ENCODE peak calls at places on chromosomes 12 and 14, in five cellular contexts. Q is GM23338; H is PC-9; I is CD4-positive, alpha-beta memory T cell; D is GM12865. M is an unnamed sample.
A peak's percentile ranks its signal among the peaks of the same experiment; 100 is the strongest.

GRCh38 chr12:8950702-8951478 is 1.4 kb upstream of the M6PR start:
- DNase-seq in Q (no peak), I (no peak), H (no peak), D (peak; percentile 9), M (no peak)

GRCh38 chr12:108205864-108206263 is 76.8 kb downstream of the WSCD2 start:
- DNase-seq in Q (no peak), D (no peak), H (no peak), I (no peak), M (no peak)

GRCh38 chr14:73833024-73833423 is 18.6 kb upstream of the PTGR2 start:
- DNase-seq in H (no peak), Q (no peak), D (no peak), I (no peak), M (no peak)

GRCh38 chr14:70744631-70745030 is 64.7 kb downstream of the MAP3K9 start:
- DNase-seq in D (no peak), I (no peak), Q (no peak), H (no peak), M (no peak)

GRCh38 chr14:102250636-102251035 is 54.3 kb downstream of the MOK start:
- DNase-seq in I (no peak), Q (no peak), D (no peak), H (no peak), M (no peak)

GRCh38 chr14:32576088-32576795 is 247.1 kb downstream of the AKAP6 start:
- DNase-seq in Q (peak; percentile 68), D (peak; percentile 65), H (peak; percentile 15), I (no peak), M (peak; percentile 39)

GRCh38 chr12:4044736-4045432 is 171.7 kb upstream of the PARP11 start:
- DNase-seq in I (no peak), H (no peak), Q (no peak), D (no peak), M (no peak)

GRCh38 chr14:100471451-100472093 is 115.6 kb downstream of the BEGAIN start:
- DNase-seq in D (no peak), Q (no peak), H (peak; percentile 49), I (no peak), M (no peak)

GRCh38 chr14:47278233-47278842 is 397.1 kb downstream of the MDGA2 start:
- DNase-seq in H (peak; percentile 9), D (peak; percentile 9), Q (peak; percentile 80), I (no peak), M (peak; percentile 43)

GRCh38 chr12:39354955-39355354 is 88.0 kb downstream of the KIF21A start:
- DNase-seq in H (no peak), Q (no peak), I (no peak), D (no peak), M (no peak)

GRCh38 chr12:78439666-78440065 is 424.9 kb upstream of the SYT1 start:
- DNase-seq in I (no peak), D (no peak), Q (no peak), H (no peak), M (no peak)

GRCh38 chr12:111758120-111758561 is 8.6 kb upstream of the ALDH2 start:
- DNase-seq in H (peak; percentile 46), Q (peak; percentile 57), I (no peak), D (no peak), M (peak; percentile 79)

GRCh38 chr12:80472241-80472640 is 28.2 kb downstream of the PTPRQ start:
- DNase-seq in Q (no peak), H (no peak), I (no peak), D (no peak), M (no peak)

GRCh38 chr14:77265187-77265515 is 5.9 kb downstream of the NGB start:
- DNase-seq in H (no peak), Q (no peak), D (no peak), I (no peak), M (no peak)

GRCh38 chr12:106416273-106416672 is 58.7 kb downstream of the POLR3B start:
- DNase-seq in D (no peak), I (no peak), H (no peak), Q (peak; percentile 28), M (no peak)

GRCh38 chr12:130026608-130027176 is 122.9 kb upstream of the TMEM132D start:
- DNase-seq in H (peak; percentile 28), Q (peak; percentile 66), I (no peak), D (peak; percentile 39), M (peak; percentile 35)

GRCh38 chr14:54785111-54785777 is 117.4 kb downstream of the GCH1 start:
- DNase-seq in D (no peak), H (no peak), I (no peak), Q (no peak), M (no peak)

GRCh38 chr14:103528512-103529382 is at the start of gene TRMT61A:
- DNase-seq in D (peak; percentile 87), Q (peak; percentile 90), I (peak; percentile 74), H (peak; percentile 89), M (peak; percentile 92)

GRCh38 chr14:73942180-73942579 is 7.7 kb downstream of the FAM161B start:
- DNase-seq in I (no peak), D (no peak), H (no peak), Q (no peak), M (no peak)

GRCh38 chr14:94380225-94381148 is 7.9 kb downstream of the SERPINA1 start:
- DNase-seq in I (no peak), D (no peak), H (no peak), Q (no peak), M (no peak)

GRCh38 chr14:52729585-52729924 is 411 bp upstream of the STYX start:
- DNase-seq in H (no peak), Q (no peak), D (no peak), I (no peak), M (no peak)

GRCh38 chr12:675562-675961 is 12.3 kb upstream of the NINJ2 start:
- DNase-seq in D (no peak), I (no peak), H (no peak), Q (no peak), M (no peak)

GRCh38 chr14:70045715-70046535 is 142.8 kb downstream of the SLC8A3 start:
- DNase-seq in H (peak; percentile 54), Q (peak; percentile 88), D (peak; percentile 60), I (no peak), M (peak; percentile 86)

GRCh38 chr12:3187846-3188755 is 110.9 kb downstream of the TSPAN9 start:
- DNase-seq in H (peak; percentile 23), I (no peak), Q (no peak), D (no peak), M (peak; percentile 36)

GRCh38 chr14:79279645-79280399 is 931.5 kb downstream of the DIO2 start:
- DNase-seq in H (no peak), D (no peak), I (no peak), Q (peak; percentile 27), M (peak; percentile 25)

GRCh38 chr12:122004633-122005071 is 17.0 kb upstream of the BCL7A start:
- DNase-seq in Q (no peak), H (no peak), I (no peak), D (no peak), M (no peak)

GRCh38 chr12:51683763-51684357 is 92.8 kb downstream of the SCN8A start:
- DNase-seq in I (no peak), Q (no peak), D (no peak), H (no peak), M (peak; percentile 38)

GRCh38 chr12:78797201-78797931 is 67.2 kb upstream of the SYT1 start:
- DNase-seq in D (no peak), H (no peak), Q (no peak), I (no peak), M (no peak)

GRCh38 chr12:12403264-12404248 is 46.7 kb downstream of the BORCS5 start:
- DNase-seq in Q (no peak), D (no peak), I (no peak), H (no peak), M (no peak)

GRCh38 chr12:28899951-28900350 is 249.1 kb upstream of the FAR2 start:
- DNase-seq in I (no peak), Q (no peak), H (no peak), D (no peak), M (no peak)

GRCh38 chr12:57090924-57091632 is 2.2 kb downstream of the NAB2 start:
- DNase-seq in D (no peak), Q (no peak), I (peak; percentile 11), H (no peak), M (no peak)
- H3K4me3 ChIP-seq in D (peak overlapping the region; percentile 91), Q (no peak overlapping the region), I (no peak overlapping the region), H (no peak overlapping the region), M (peak overlapping the region; percentile 93)

GRCh38 chr12:114812858-114813761 is 129.1 kb upstream of the TBX3 start:
- DNase-seq in D (no peak), Q (peak; percentile 31), H (no peak), I (no peak), M (no peak)
- H3K4me3 ChIP-seq in D (no peak overlapping the region), Q (peak overlapping the region; percentile 22), H (peak overlapping the region; percentile 25), I (no peak overlapping the region), M (peak overlapping the region; percentile 6)

GRCh38 chr14:61326847-61327246 is 5.5 kb downstream of the PRKCH start:
- DNase-seq in H (peak; percentile 12), Q (peak; percentile 53), D (no peak), I (peak; percentile 43), M (peak; percentile 46)

GRCh38 chr14:61331992-61332657 is 10.7 kb downstream of the PRKCH start:
- DNase-seq in I (no peak), Q (no peak), H (no peak), D (no peak), M (no peak)

GRCh38 chr14:61328629-61329262 is 7.4 kb downstream of the PRKCH start:
- DNase-seq in D (no peak), H (no peak), I (no peak), Q (no peak), M (no peak)

GRCh38 chr14:61330511-61330910 is 9.1 kb downstream of the PRKCH start:
- DNase-seq in Q (no peak), D (peak; percentile 68), H (no peak), I (no peak), M (no peak)

GRCh38 chr14:61329478-61330051 is 8.2 kb downstream of the PRKCH start:
- DNase-seq in H (no peak), Q (no peak), D (peak; percentile 33), I (no peak), M (no peak)
- H3K4me3 ChIP-seq in H (no peak overlapping the region), Q (no peak overlapping the region), D (no peak overlapping the region), I (peak overlapping the region; percentile 31), M (no peak overlapping the region)

GRCh38 chr12:15982471-15982870 is 71.3 kb downstream of the DERA start:
- DNase-seq in I (no peak), Q (peak; percentile 43), D (no peak), H (no peak), M (no peak)
- H3K4me3 ChIP-seq in I (no peak overlapping the region), Q (no peak overlapping the region), D (no peak overlapping the region), H (no peak overlapping the region), M (no peak overlapping the region)

DNA sequence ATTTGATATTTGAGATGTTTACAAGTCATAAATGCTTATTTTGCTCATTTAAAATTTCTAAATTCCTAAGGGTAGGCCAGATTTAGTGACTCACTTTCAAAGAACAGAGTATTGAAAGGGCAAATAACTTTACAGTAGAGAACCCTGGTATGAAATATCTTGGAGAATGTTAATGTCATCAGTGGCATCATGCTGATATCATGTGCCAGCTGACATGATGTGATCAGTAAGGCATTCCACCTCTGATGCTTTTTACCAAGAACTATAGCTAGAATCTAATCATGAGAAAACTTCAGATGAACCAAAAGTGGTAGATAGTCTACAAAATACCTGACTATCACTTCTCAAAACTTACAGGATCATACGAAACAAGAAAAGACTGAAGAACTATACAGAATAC is 2.9 kb upstream of the FLRT2 start:
- DNase-seq in Q (no peak), H (no peak), D (no peak), I (no peak), M (no peak)
- H3K4me3 ChIP-seq in Q (no peak overlapping the region), H (no peak overlapping the region), D (no peak overlapping the region), I (no peak overlapping the region), M (no peak overlapping the region)

GRCh38 chr12:94790822-94791221 is 140.5 kb upstream of the TMCC3 start:
- DNase-seq in Q (no peak), I (no peak), D (no peak), H (no peak), M (no peak)
- H3K4me3 ChIP-seq in Q (no peak overlapping the region), I (no peak overlapping the region), D (no peak overlapping the region), H (no peak overlapping the region), M (no peak overlapping the region)

GRCh38 chr14:106844608-106845285 is 1318.4 kb downstream of the TMEM121 start:
- DNase-seq in Q (no peak), I (peak; percentile 77), H (peak; percentile 43), D (peak; percentile 68), M (peak; percentile 64)
- H3K4me3 ChIP-seq in Q (no peak overlapping the region), I (peak overlapping the region; percentile 83), H (peak overlapping the region; percentile 71), D (peak overlapping the region; percentile 90), M (peak overlapping the region; percentile 42)

M was measured in stomach.